ENCODE peak calls at places on chromosomes 12 and 14, in ten cellular contexts. One of them, this sample, is unnamed.
A peak's percentile ranks its signal among the peaks of the same experiment; 100 is the strongest.

GRCh38 chr14:73241481-73242165 is 4.3 kb downstream of the PAPLN start:
- DNase-seq in heart left ventricle: no peak
- DNase-seq in neuronal stem cell: no peak
- DNase-seq in naive thymus-derived CD4-positive, alpha-beta T cell: no peak
- DNase-seq in left ventricle myocardium inferior: no peak
- DNase-seq in aorta: peak; percentile 71
- DNase-seq in cardiac muscle cell: no peak
- DNase-seq in heart right ventricle: no peak
- DNase-seq in suprapubic skin: no peak
- DNase-seq in IMR-90: no peak
- DNase-seq in this sample: no peak

GRCh38 chr14:20262642-20263128 is 23.6 kb downstream of the OR11H4 start:
- DNase-seq in heart left ventricle: no peak
- DNase-seq in aorta: no peak
- DNase-seq in left ventricle myocardium inferior: no peak
- DNase-seq in IMR-90: peak; percentile 46
- DNase-seq in suprapubic skin: no peak
- DNase-seq in naive thymus-derived CD4-positive, alpha-beta T cell: no peak
- DNase-seq in heart right ventricle: no peak
- DNase-seq in neuronal stem cell: no peak
- DNase-seq in cardiac muscle cell: peak; percentile 57
- DNase-seq in this sample: no peak

GRCh38 chr14:23299558-23299957 is 3.1 kb downstream of the PPP1R3E start:
- DNase-seq in naive thymus-derived CD4-positive, alpha-beta T cell: peak; percentile 16
- DNase-seq in heart right ventricle: no peak
- DNase-seq in heart left ventricle: no peak
- DNase-seq in neuronal stem cell: no peak
- DNase-seq in aorta: no peak
- DNase-seq in cardiac muscle cell: peak; percentile 67
- DNase-seq in suprapubic skin: no peak
- DNase-seq in left ventricle myocardium inferior: no peak
- DNase-seq in IMR-90: peak; percentile 70
- DNase-seq in this sample: no peak

GRCh38 chr12:74483057-74483456 is 54.6 kb upstream of the ATXN7L3B start:
- DNase-seq in heart right ventricle: no peak
- DNase-seq in aorta: no peak
- DNase-seq in left ventricle myocardium inferior: no peak
- DNase-seq in suprapubic skin: no peak
- DNase-seq in naive thymus-derived CD4-positive, alpha-beta T cell: no peak
- DNase-seq in cardiac muscle cell: no peak
- DNase-seq in IMR-90: no peak
- DNase-seq in heart left ventricle: no peak
- DNase-seq in neuronal stem cell: no peak
- DNase-seq in this sample: no peak

GRCh38 chr14:54665938-54666337 is 99.0 kb downstream of the SAMD4A start:
- DNase-seq in neuronal stem cell: no peak
- DNase-seq in aorta: no peak
- DNase-seq in suprapubic skin: no peak
- DNase-seq in IMR-90: no peak
- DNase-seq in heart left ventricle: no peak
- DNase-seq in cardiac muscle cell: no peak
- DNase-seq in heart right ventricle: no peak
- DNase-seq in left ventricle myocardium inferior: no peak
- DNase-seq in naive thymus-derived CD4-positive, alpha-beta T cell: no peak
- DNase-seq in this sample: no peak

GRCh38 chr12:95218164-95218851 is 701 bp downstream of the VEZT start:
- DNase-seq in left ventricle myocardium inferior: no peak
- DNase-seq in naive thymus-derived CD4-positive, alpha-beta T cell: peak; percentile 52
- DNase-seq in cardiac muscle cell: peak; percentile 56
- DNase-seq in neuronal stem cell: peak; percentile 32
- DNase-seq in suprapubic skin: no peak
- DNase-seq in heart left ventricle: no peak
- DNase-seq in IMR-90: peak; percentile 58
- DNase-seq in aorta: no peak
- DNase-seq in heart right ventricle: no peak
- DNase-seq in this sample: no peak

GRCh38 chr14:33836203-33836894 is 114.5 kb downstream of the EGLN3 start:
- DNase-seq in suprapubic skin: no peak
- DNase-seq in naive thymus-derived CD4-positive, alpha-beta T cell: no peak
- DNase-seq in heart left ventricle: no peak
- DNase-seq in left ventricle myocardium inferior: no peak
- DNase-seq in heart right ventricle: no peak
- DNase-seq in IMR-90: no peak
- DNase-seq in neuronal stem cell: no peak
- DNase-seq in aorta: no peak
- DNase-seq in cardiac muscle cell: no peak
- DNase-seq in this sample: no peak

GRCh38 chr14:21987937-21988336 is 314.3 kb upstream of the OR4E1 start:
- DNase-seq in naive thymus-derived CD4-positive, alpha-beta T cell: no peak
- DNase-seq in neuronal stem cell: peak; percentile 39
- DNase-seq in suprapubic skin: no peak
- DNase-seq in heart right ventricle: no peak
- DNase-seq in heart left ventricle: no peak
- DNase-seq in IMR-90: peak; percentile 12
- DNase-seq in left ventricle myocardium inferior: no peak
- DNase-seq in aorta: no peak
- DNase-seq in cardiac muscle cell: peak; percentile 48
- DNase-seq in this sample: no peak

GRCh38 chr12:111025301-111025700 is 104.9 kb upstream of the MYL2 start:
- DNase-seq in neuronal stem cell: no peak
- DNase-seq in suprapubic skin: no peak
- DNase-seq in left ventricle myocardium inferior: no peak
- DNase-seq in heart left ventricle: no peak
- DNase-seq in heart right ventricle: no peak
- DNase-seq in cardiac muscle cell: no peak
- DNase-seq in naive thymus-derived CD4-positive, alpha-beta T cell: no peak
- DNase-seq in IMR-90: no peak
- DNase-seq in aorta: no peak
- DNase-seq in this sample: no peak

GRCh38 chr12:7642876-7643309 is 22.8 kb downstream of the APOBEC1 start:
- DNase-seq in IMR-90: no peak
- DNase-seq in left ventricle myocardium inferior: no peak
- DNase-seq in heart right ventricle: no peak
- DNase-seq in heart left ventricle: no peak
- DNase-seq in cardiac muscle cell: peak; percentile 30
- DNase-seq in neuronal stem cell: no peak
- DNase-seq in aorta: no peak
- DNase-seq in suprapubic skin: no peak
- DNase-seq in naive thymus-derived CD4-positive, alpha-beta T cell: no peak
- DNase-seq in this sample: no peak

GRCh38 chr14:69237142-69237541 is 22.8 kb upstream of the GALNT16 start:
- DNase-seq in aorta: no peak
- DNase-seq in IMR-90: no peak
- DNase-seq in heart right ventricle: no peak
- DNase-seq in suprapubic skin: no peak
- DNase-seq in cardiac muscle cell: no peak
- DNase-seq in heart left ventricle: no peak
- DNase-seq in neuronal stem cell: no peak
- DNase-seq in left ventricle myocardium inferior: no peak
- DNase-seq in naive thymus-derived CD4-positive, alpha-beta T cell: no peak
- DNase-seq in this sample: no peak

GRCh38 chr14:74326369-74327152 is 21.7 kb upstream of the VRTN start:
- DNase-seq in heart right ventricle: no peak
- DNase-seq in heart left ventricle: no peak
- DNase-seq in aorta: no peak
- DNase-seq in IMR-90: no peak
- DNase-seq in naive thymus-derived CD4-positive, alpha-beta T cell: no peak
- DNase-seq in suprapubic skin: no peak
- DNase-seq in neuronal stem cell: peak; percentile 80
- DNase-seq in cardiac muscle cell: peak; percentile 6
- DNase-seq in left ventricle myocardium inferior: no peak
- DNase-seq in this sample: no peak

DNA sequence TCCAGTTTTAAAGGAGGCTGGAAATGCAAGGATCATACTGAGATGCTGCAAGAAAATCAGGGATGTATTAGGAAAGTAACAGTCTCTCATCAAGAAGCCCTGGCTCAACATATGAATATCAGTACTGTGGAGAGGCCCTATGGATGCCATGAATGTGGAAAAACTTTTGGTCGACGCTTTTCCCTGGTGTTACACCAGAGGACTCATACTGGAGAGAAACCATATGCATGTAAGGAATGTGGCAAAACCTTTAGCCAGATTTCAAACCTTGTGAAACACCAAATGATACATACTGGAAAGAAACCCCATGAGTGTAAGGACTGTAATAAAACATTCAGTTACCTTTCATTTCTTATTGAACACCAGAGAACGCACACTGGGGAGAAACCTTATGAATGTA is 24.5 kb downstream of the ZNF891 start:
- DNase-seq in aorta: no peak
- DNase-seq in cardiac muscle cell: peak; percentile 11
- DNase-seq in heart right ventricle: no peak
- DNase-seq in naive thymus-derived CD4-positive, alpha-beta T cell: no peak
- DNase-seq in IMR-90: no peak
- DNase-seq in left ventricle myocardium inferior: no peak
- DNase-seq in heart left ventricle: no peak
- DNase-seq in suprapubic skin: no peak
- DNase-seq in neuronal stem cell: no peak
- DNase-seq in this sample: no peak
- H3K9me3 ChIP-seq in aorta: peaks cover 21% of the 10 kb centered on the region
- H3K9me3 ChIP-seq in cardiac muscle cell: peaks cover 41% of the 10 kb centered on the region
- H3K9me3 ChIP-seq in heart right ventricle: peaks cover 100% of the 10 kb centered on the region
- H3K9me3 ChIP-seq in naive thymus-derived CD4-positive, alpha-beta T cell: peaks cover 60% of the 10 kb centered on the region
- H3K9me3 ChIP-seq in IMR-90: peaks cover 84% of the 10 kb centered on the region
- H3K9me3 ChIP-seq in left ventricle myocardium inferior: peaks cover 100% of the 10 kb centered on the region
- H3K9me3 ChIP-seq in heart left ventricle: peaks cover 100% of the 10 kb centered on the region
- H3K9me3 ChIP-seq in suprapubic skin: peaks cover 95% of the 10 kb centered on the region
- H3K9me3 ChIP-seq in neuronal stem cell: peaks cover 35% of the 10 kb centered on the region
- H3K9me3 ChIP-seq in this sample: peaks cover 84% of the 10 kb centered on the region

GRCh38 chr12:64731683-64732082 is 27.5 kb downstream of the GNS start:
- DNase-seq in naive thymus-derived CD4-positive, alpha-beta T cell: no peak
- DNase-seq in neuronal stem cell: no peak
- DNase-seq in aorta: no peak
- DNase-seq in heart right ventricle: no peak
- DNase-seq in IMR-90: no peak
- DNase-seq in cardiac muscle cell: no peak
- DNase-seq in suprapubic skin: no peak
- DNase-seq in left ventricle myocardium inferior: no peak
- DNase-seq in heart left ventricle: no peak
- DNase-seq in this sample: no peak
- H3K36me3 ChIP-seq in naive thymus-derived CD4-positive, alpha-beta T cell: no peaks in the 10 kb centered on the region
- H3K36me3 ChIP-seq in neuronal stem cell: peaks cover 10% of the 10 kb centered on the region
- H3K36me3 ChIP-seq in aorta: peaks cover 6% of the 10 kb centered on the region
- H3K36me3 ChIP-seq in heart right ventricle: no peaks in the 10 kb centered on the region
- H3K36me3 ChIP-seq in IMR-90: peaks cover 21% of the 10 kb centered on the region
- H3K36me3 ChIP-seq in cardiac muscle cell: peaks cover 13% of the 10 kb centered on the region
- H3K36me3 ChIP-seq in suprapubic skin: peaks cover 47% of the 10 kb centered on the region
- H3K36me3 ChIP-seq in left ventricle myocardium inferior: peaks cover 57% of the 10 kb centered on the region
- H3K36me3 ChIP-seq in heart left ventricle: peaks cover 15% of the 10 kb centered on the region
- H3K36me3 ChIP-seq in this sample: peaks cover 10% of the 10 kb centered on the region

GRCh38 chr12:20476551-20476950 is 108.2 kb downstream of the PDE3A start:
- DNase-seq in left ventricle myocardium inferior: no peak
- DNase-seq in heart left ventricle: no peak
- DNase-seq in aorta: no peak
- DNase-seq in cardiac muscle cell: no peak
- DNase-seq in suprapubic skin: no peak
- DNase-seq in neuronal stem cell: no peak
- DNase-seq in naive thymus-derived CD4-positive, alpha-beta T cell: no peak
- DNase-seq in heart right ventricle: no peak
- DNase-seq in IMR-90: no peak
- DNase-seq in this sample: no peak

GRCh38 chr12:20475542-20475941 is 107.2 kb downstream of the PDE3A start:
- DNase-seq in naive thymus-derived CD4-positive, alpha-beta T cell: no peak
- DNase-seq in heart left ventricle: no peak
- DNase-seq in IMR-90: peak; percentile 36
- DNase-seq in neuronal stem cell: no peak
- DNase-seq in left ventricle myocardium inferior: no peak
- DNase-seq in suprapubic skin: no peak
- DNase-seq in heart right ventricle: no peak
- DNase-seq in cardiac muscle cell: peak; percentile 74
- DNase-seq in aorta: no peak
- DNase-seq in this sample: no peak

GRCh38 chr12:20472089-20472488 is 103.8 kb downstream of the PDE3A start:
- DNase-seq in heart left ventricle: no peak
- DNase-seq in IMR-90: no peak
- DNase-seq in heart right ventricle: no peak
- DNase-seq in aorta: no peak
- DNase-seq in neuronal stem cell: no peak
- DNase-seq in naive thymus-derived CD4-positive, alpha-beta T cell: no peak
- DNase-seq in cardiac muscle cell: peak; percentile 52
- DNase-seq in suprapubic skin: no peak
- DNase-seq in left ventricle myocardium inferior: no peak
- DNase-seq in this sample: no peak

GRCh38 chr12:20473133-20473532 is 104.8 kb downstream of the PDE3A start:
- DNase-seq in cardiac muscle cell: no peak
- DNase-seq in naive thymus-derived CD4-positive, alpha-beta T cell: no peak
- DNase-seq in aorta: no peak
- DNase-seq in suprapubic skin: no peak
- DNase-seq in neuronal stem cell: no peak
- DNase-seq in heart left ventricle: no peak
- DNase-seq in IMR-90: no peak
- DNase-seq in left ventricle myocardium inferior: no peak
- DNase-seq in heart right ventricle: no peak
- DNase-seq in this sample: no peak

DNA sequence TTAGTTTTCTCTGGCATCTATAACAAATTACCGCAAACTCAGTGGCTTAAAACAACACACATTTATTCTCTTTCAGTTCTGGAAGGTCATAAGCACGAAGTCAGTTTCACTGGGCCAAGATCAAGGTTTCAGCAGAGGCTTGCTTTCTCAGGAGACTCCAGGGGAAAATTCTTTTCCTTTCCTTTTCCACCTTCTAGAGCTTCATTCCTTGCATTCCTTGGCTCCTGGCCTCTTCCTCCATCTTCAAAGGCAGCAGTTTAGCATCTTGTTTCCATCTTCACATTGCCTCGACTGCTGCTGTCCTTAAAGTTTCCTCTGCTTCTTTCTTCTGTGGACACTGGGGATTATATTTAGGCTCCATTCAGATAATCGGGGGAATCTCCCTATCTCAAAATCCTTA is 106.1 kb downstream of the PDE3A start:
- DNase-seq in heart right ventricle: no peak
- DNase-seq in IMR-90: peak; percentile 8
- DNase-seq in naive thymus-derived CD4-positive, alpha-beta T cell: no peak
- DNase-seq in cardiac muscle cell: peak; percentile 73
- DNase-seq in aorta: no peak
- DNase-seq in neuronal stem cell: no peak
- DNase-seq in left ventricle myocardium inferior: no peak
- DNase-seq in heart left ventricle: no peak
- DNase-seq in suprapubic skin: no peak
- DNase-seq in this sample: no peak
- H3K4me3 ChIP-seq in heart right ventricle: no peak overlapping the region
- H3K4me3 ChIP-seq in IMR-90: no peak overlapping the region
- H3K4me3 ChIP-seq in naive thymus-derived CD4-positive, alpha-beta T cell: no peak overlapping the region
- H3K4me3 ChIP-seq in cardiac muscle cell: no peak overlapping the region
- H3K4me3 ChIP-seq in aorta: no peak overlapping the region
- H3K4me3 ChIP-seq in neuronal stem cell: no peak overlapping the region
- H3K4me3 ChIP-seq in left ventricle myocardium inferior: no peak overlapping the region
- H3K4me3 ChIP-seq in heart left ventricle: no peak overlapping the region
- H3K4me3 ChIP-seq in suprapubic skin: no peak overlapping the region
- H3K4me3 ChIP-seq in this sample: no peak overlapping the region

DNA sequence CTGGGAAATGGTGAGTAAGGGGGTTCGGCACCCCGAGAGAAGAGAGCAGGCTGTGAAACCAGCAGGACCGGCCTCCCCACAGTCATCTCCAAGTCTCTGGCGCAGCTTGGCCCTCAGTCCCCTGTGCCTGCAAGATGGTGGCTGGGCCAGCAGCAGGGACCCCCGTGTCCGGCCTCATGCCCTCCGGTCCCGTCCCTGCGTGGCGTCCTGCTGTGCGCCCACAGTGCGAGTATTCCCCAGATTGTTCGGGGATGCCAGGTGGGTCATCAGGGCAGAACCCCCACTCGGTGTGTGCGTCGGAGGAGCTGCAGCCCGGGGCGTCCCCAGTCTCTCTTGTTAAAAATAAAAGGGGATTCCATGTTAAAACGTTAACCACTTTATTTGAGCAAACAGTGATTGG is 216.9 kb upstream of the ALG10B start:
- DNase-seq in IMR-90: no peak
- DNase-seq in aorta: no peak
- DNase-seq in neuronal stem cell: no peak
- DNase-seq in cardiac muscle cell: peak; percentile 1
- DNase-seq in suprapubic skin: no peak
- DNase-seq in heart right ventricle: no peak
- DNase-seq in naive thymus-derived CD4-positive, alpha-beta T cell: no peak
- DNase-seq in left ventricle myocardium inferior: no peak
- DNase-seq in heart left ventricle: no peak
- DNase-seq in this sample: no peak
- H3K9me3 ChIP-seq in IMR-90: peaks cover 7% of the 10 kb centered on the region
- H3K9me3 ChIP-seq in aorta: no peaks in the 10 kb centered on the region
- H3K9me3 ChIP-seq in neuronal stem cell: peaks cover 12% of the 10 kb centered on the region
- H3K9me3 ChIP-seq in cardiac muscle cell: no peaks in the 10 kb centered on the region
- H3K9me3 ChIP-seq in suprapubic skin: peaks cover 6% of the 10 kb centered on the region
- H3K9me3 ChIP-seq in heart right ventricle: no peaks in the 10 kb centered on the region
- H3K9me3 ChIP-seq in naive thymus-derived CD4-positive, alpha-beta T cell: no peaks in the 10 kb centered on the region
- H3K9me3 ChIP-seq in left ventricle myocardium inferior: peaks cover 33% of the 10 kb centered on the region
- H3K9me3 ChIP-seq in heart left ventricle: no peaks in the 10 kb centered on the region
- H3K9me3 ChIP-seq in this sample: no peaks in the 10 kb centered on the region